ENCODE peak calls at places on chromosome 21, in six cellular contexts. L is neural progenitor cell, X is mammary epithelial cell, G is PC-3, T is fibroblast of lung, E is GM12878. K is an unnamed sample.

GRCh38 chr21:21612446-21612845 is 614.2 kb downstream of the NCAM2 start:
- DNase-seq in T (peak; percentile 97), E (no peak), G (peak; percentile 79), X (no peak), L (peak; percentile 81), K (peak; percentile 47)

GRCh38 chr21:43361127-43361492 is 65.8 kb downstream of the SIK1 start:
- DNase-seq in L (no peak), G (no peak), X (peak; percentile 50), T (peak; percentile 54), E (no peak), K (no peak)

GRCh38 chr21:46150073-46150472 is 5.3 kb downstream of the FTCD start:
- DNase-seq in X (no peak), G (no peak), L (no peak), E (no peak), T (no peak), K (no peak)

GRCh38 chr21:28445081-28445830 is 547.4 kb downstream of the LTN1 start:
- DNase-seq in T (peak; percentile 76), L (no peak), G (peak; percentile 91), X (peak; percentile 23), E (no peak), K (no peak)

GRCh38 chr21:35203093-35204021 is 154.3 kb upstream of the RUNX1 start:
- DNase-seq in T (peak; percentile 85), E (no peak), L (no peak), X (no peak), G (peak; percentile 43), K (peak; percentile 94)

GRCh38 chr21:27475363-27475955 is 508.6 kb upstream of the ADAMTS5 start:
- DNase-seq in X (no peak), G (no peak), E (no peak), T (no peak), L (no peak), K (no peak)

GRCh38 chr21:37899141-37899540 is 17.1 kb downstream of the KCNJ6 start:
- DNase-seq in L (no peak), X (no peak), G (no peak), T (no peak), E (no peak), K (no peak)

GRCh38 chr21:35390013-35390776 is 341.1 kb upstream of the RUNX1 start:
- DNase-seq in L (no peak), G (peak; percentile 50), E (no peak), T (peak; percentile 33), X (peak; percentile 88), K (peak; percentile 60)

GRCh38 chr21:26587621-26588260 is 14.7 kb upstream of the CYYR1 start:
- DNase-seq in X (peak; percentile 5), L (no peak), G (peak; percentile 91), T (peak; percentile 92), E (no peak), K (peak; percentile 86)

DNA sequence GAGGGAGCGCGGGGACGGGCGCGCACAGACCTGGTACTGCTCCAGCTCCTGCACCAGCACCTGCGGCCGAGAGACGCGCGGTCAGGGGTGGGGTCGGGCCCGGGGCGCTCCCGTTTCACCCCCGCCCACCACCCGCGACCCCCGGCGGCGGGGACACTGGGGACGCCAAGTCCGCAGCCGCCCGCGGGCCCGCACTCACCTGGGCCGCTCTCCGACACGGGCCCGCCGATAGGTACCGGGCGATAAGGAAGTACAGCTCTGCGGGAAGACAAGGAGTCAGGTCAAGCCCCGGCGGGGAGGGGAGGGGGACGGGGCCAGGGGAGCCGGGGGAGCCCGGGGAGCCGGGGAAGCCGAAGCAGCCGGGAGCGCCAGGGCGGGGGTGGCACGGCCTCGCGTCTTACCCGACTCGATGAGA is 383 bp downstream of the BRWD1 start:
- DNase-seq in E (no peak), T (no peak), X (no peak), G (no peak), L (peak; percentile 58), K (no peak)
- H3K9ac ChIP-seq in E (peak overlapping the region; percentile 81), T (peak overlapping the region; percentile 84), X (peak overlapping the region; percentile 90), G (peak overlapping the region; percentile 94), L (peak overlapping the region; percentile 96), K (peak overlapping the region; percentile 91)

GRCh38 chr21:42319851-42320602 is 4.8 kb upstream of the TFF3 start:
- DNase-seq in X (no peak), E (no peak), T (no peak), G (no peak), L (no peak), K (no peak)
- TF ChIP-seq CTCF in X (no peak), E (no peak), T (no peak), G (peak; percentile 18), L (no peak), K (no peak)

GRCh38 chr21:33473344-33473743 is 6.4 kb downstream of the TMEM50B start:
- DNase-seq in L (no peak), E (no peak), T (no peak), X (no peak), G (no peak), K (no peak)
- H3K79me2 ChIP-seq in L (peaks cover 44% of the 10 kb centered on the region), E (peaks cover 10% of the 10 kb centered on the region), T (peaks cover 11% of the 10 kb centered on the region), X (peaks cover 47% of the 10 kb centered on the region), G (peaks cover 37% of the 10 kb centered on the region), K (peaks cover 16% of the 10 kb centered on the region)

GRCh38 chr21:41612674-41613250 is 104.8 kb upstream of the TMPRSS2 start:
- DNase-seq in X (peak; percentile 93), T (peak; percentile 96), E (no peak), L (peak; percentile 84), G (peak; percentile 93), K (no peak)
- H3K9ac ChIP-seq in X (peak overlapping the region; percentile 14), T (no peak overlapping the region), E (no peak overlapping the region), L (no peak overlapping the region), G (peak overlapping the region; percentile 74), K (no peak overlapping the region)

GRCh38 chr21:24514081-24514733 is 1093.1 kb downstream of the MRPL39 start:
- DNase-seq in L (no peak), T (peak; percentile 17), G (peak; percentile 57), E (no peak), X (no peak), K (no peak)
- TF ChIP-seq CTCF in L (peak; percentile 35), T (peak; percentile 44), G (peak; percentile 88), E (peak; percentile 50), X (peak; percentile 39), K (no peak)

DNA sequence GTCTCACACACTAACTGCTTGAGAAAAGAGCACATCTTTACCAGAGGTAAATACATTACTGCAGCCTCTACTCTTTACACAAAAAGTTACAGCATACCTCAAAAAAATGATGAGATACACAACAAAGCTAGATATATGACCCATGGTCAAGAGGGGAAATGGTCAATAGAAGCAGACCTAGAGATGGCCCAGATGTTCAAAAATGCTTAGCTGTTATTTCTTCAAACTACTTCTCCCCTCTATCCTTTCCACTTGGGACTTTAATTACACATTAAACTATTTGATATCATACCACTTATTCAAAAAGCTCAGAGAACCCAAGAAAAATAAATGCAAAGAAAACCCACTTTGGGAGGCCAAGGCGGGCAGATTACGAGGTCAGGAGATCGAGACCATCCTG is 12.8 kb downstream of the BRWD1 start:
- DNase-seq in X (no peak), T (no peak), L (no peak), E (no peak), G (no peak), K (no peak)
- H3K79me2 ChIP-seq in X (peaks cover 56% of the 10 kb centered on the region), T (peaks cover 1% of the 10 kb centered on the region), L (peaks cover 94% of the 10 kb centered on the region), E (no peaks in the 10 kb centered on the region), G (peaks cover 38% of the 10 kb centered on the region), K (peaks cover 10% of the 10 kb centered on the region)

GRCh38 chr21:44908496-44908895 is 12.2 kb downstream of the ITGB2 start:
- DNase-seq in X (no peak), T (no peak), E (no peak), L (no peak), G (no peak), K (no peak)

GRCh38 chr21:44907225-44907965 is 13.3 kb downstream of the ITGB2 start:
- DNase-seq in E (no peak), X (no peak), G (no peak), L (no peak), T (no peak), K (no peak)

GRCh38 chr21:44908908-44909307 is 11.8 kb downstream of the ITGB2 start:
- DNase-seq in X (no peak), E (no peak), G (no peak), T (no peak), L (no peak), K (no peak)

GRCh38 chr21:44909719-44910118 is 11.0 kb downstream of the ITGB2 start:
- DNase-seq in E (no peak), X (no peak), G (no peak), L (no peak), T (no peak), K (no peak)

GRCh38 chr21:44907966-44908364 is 12.7 kb downstream of the ITGB2 start:
- DNase-seq in G (no peak), L (no peak), T (no peak), E (no peak), X (no peak), K (no peak)
- H3K9ac ChIP-seq in G (no peak overlapping the region), L (no peak overlapping the region), T (no peak overlapping the region), E (no peak overlapping the region), X (no peak overlapping the region), K (no peak overlapping the region)

GRCh38 chr21:40615503-40616376 is 231.2 kb downstream of the DSCAM start:
- DNase-seq in L (no peak), E (no peak), X (peak; percentile 27), G (no peak), T (no peak), K (no peak)
- TF ChIP-seq CTCF in L (no peak), E (no peak), X (no peak), G (no peak), T (no peak), K (no peak)